ENCODE peak calls at places on chromosomes 11 and 22, in six cellular contexts. E is A549, Y is K562, B is upper lobe of left lung, M is GM12878, A is HepG2. V is an unnamed sample.
A peak's percentile ranks its signal among the peaks of the same experiment; 100 is the strongest.

GRCh38 chr11:96026310-96026709 is 102.4 kb upstream of the MTMR2 start:
- ATAC-seq in M (no peak), E (no peak), B (no peak), Y (no peak), A (no peak), V (no peak)

GRCh38 chr11:131408011-131408640 is 37.7 kb downstream of the NTM start:
- ATAC-seq in M (peak; percentile 74), E (peak; percentile 79), A (peak; percentile 87), Y (peak; percentile 75), B (peak; percentile 88), V (peak; percentile 69)

GRCh38 chr22:28474248-28474647 is 205.4 kb downstream of the TTC28 start:
- ATAC-seq in B (no peak), E (no peak), A (no peak), Y (no peak), M (no peak), V (no peak)

GRCh38 chr22:47192651-47193437 is 430.4 kb downstream of the TBC1D22A start:
- ATAC-seq in A (peak; percentile 40), Y (peak; percentile 77), E (peak; percentile 89), B (no peak), M (peak; percentile 78), V (no peak)

GRCh38 chr22:45709004-45709739 is 37.5 kb downstream of the ATXN10 start:
- ATAC-seq in A (no peak), B (peak; percentile 42), M (no peak), Y (no peak), E (peak; percentile 92), V (peak; percentile 13)

GRCh38 chr11:11558352-11558751 is 63.5 kb downstream of the GALNT18 start:
- ATAC-seq in M (no peak), Y (no peak), E (no peak), A (no peak), B (peak; percentile 38), V (no peak)

GRCh38 chr11:26613759-26614158 is 41.7 kb upstream of the MUC15 start:
- ATAC-seq in B (no peak), Y (no peak), M (peak; percentile 8), A (no peak), E (no peak), V (no peak)

GRCh38 chr22:23760056-23760455 is 2.7 kb upstream of the C22orf15 start:
- ATAC-seq in M (no peak), B (no peak), A (no peak), E (no peak), Y (no peak), V (no peak)

GRCh38 chr11:64298966-64299846 is 952 bp upstream of the CATSPERZ start:
- ATAC-seq in E (no peak), Y (no peak), A (peak; percentile 16), M (no peak), B (peak; percentile 55), V (peak; percentile 68)

GRCh38 chr11:46343520-46343919 is 3.7 kb upstream of the DGKZ start:
- ATAC-seq in M (no peak), A (no peak), B (no peak), Y (no peak), E (no peak), V (no peak)

GRCh38 chr11:131899954-131900580 is 529.7 kb downstream of the NTM start:
- ATAC-seq in Y (no peak), B (peak; percentile 78), M (peak; percentile 53), E (no peak), A (no peak), V (peak; percentile 61)

GRCh38 chr22:45831394-45831793 is 145.6 kb downstream of the WNT7B start:
- ATAC-seq in A (no peak), M (no peak), B (no peak), E (peak; percentile 48), Y (no peak), V (no peak)

GRCh38 chr11:112831041-112831440 is 130.2 kb upstream of the NCAM1 start:
- ATAC-seq in M (no peak), E (no peak), B (no peak), Y (no peak), A (no peak), V (no peak)

GRCh38 chr11:2186669-2187266 is 15.2 kb upstream of the TH start:
- ATAC-seq in E (peak; percentile 92), B (no peak), M (peak; percentile 63), A (peak; percentile 82), Y (peak; percentile 59), V (no peak)

GRCh38 chr22:42937164-42937854 is 77.6 kb downstream of the PACSIN2 start:
- ATAC-seq in A (no peak), B (peak; percentile 82), E (peak; percentile 69), M (peak; percentile 79), Y (peak; percentile 89), V (peak; percentile 57)

GRCh38 chr11:76730887-76731286 is 52.3 kb upstream of the TSKU start:
- ATAC-seq in E (no peak), M (no peak), Y (no peak), B (no peak), A (no peak), V (no peak)

GRCh38 chr22:37187552-37187890 is 526 bp downstream of the C1QTNF6 start:
- ATAC-seq in E (peak; percentile 52), Y (no peak), B (peak; percentile 25), A (no peak), M (no peak), V (peak; percentile 49)

GRCh38 chr11:6576471-6577373 is 26.7 kb downstream of the RRP8 start:
- ATAC-seq in M (no peak), A (no peak), Y (peak; percentile 75), B (peak; percentile 72), E (no peak), V (peak; percentile 53)

GRCh38 chr11:109984634-109985289 is 108.4 kb upstream of the ZC3H12C start:
- ATAC-seq in A (no peak), Y (no peak), E (no peak), B (peak; percentile 69), M (peak; percentile 94), V (peak; percentile 28)

GRCh38 chr11:26805001-26805400 is 83.1 kb upstream of the SLC5A12 start:
- ATAC-seq in M (no peak), E (no peak), B (no peak), A (no peak), Y (no peak), V (no peak)

GRCh38 chr11:120867024-120867423 is 156.9 kb upstream of the TBCEL start:
- ATAC-seq in Y (no peak), E (no peak), M (no peak), A (no peak), B (no peak), V (no peak)

GRCh38 chr11:114433376-114433775 is 5.9 kb upstream of the REXO2 start:
- ATAC-seq in M (no peak), A (no peak), B (no peak), Y (no peak), E (no peak), V (no peak)

GRCh38 chr11:85955531-85955930 is 100.3 kb downstream of the CCDC83 start:
- ATAC-seq in A (no peak), B (peak; percentile 51), M (no peak), E (peak; percentile 27), Y (no peak), V (peak; percentile 60)

GRCh38 chr11:67396258-67396581 is 4.4 kb downstream of the RAD9A start:
- ATAC-seq in M (no peak), Y (no peak), B (no peak), E (no peak), A (no peak), V (no peak)
- TF ChIP-seq POLR2A in M (peak; percentile 47), Y (no peak), B (no peak), E (no peak), A (no peak), V (no peak)

DNA sequence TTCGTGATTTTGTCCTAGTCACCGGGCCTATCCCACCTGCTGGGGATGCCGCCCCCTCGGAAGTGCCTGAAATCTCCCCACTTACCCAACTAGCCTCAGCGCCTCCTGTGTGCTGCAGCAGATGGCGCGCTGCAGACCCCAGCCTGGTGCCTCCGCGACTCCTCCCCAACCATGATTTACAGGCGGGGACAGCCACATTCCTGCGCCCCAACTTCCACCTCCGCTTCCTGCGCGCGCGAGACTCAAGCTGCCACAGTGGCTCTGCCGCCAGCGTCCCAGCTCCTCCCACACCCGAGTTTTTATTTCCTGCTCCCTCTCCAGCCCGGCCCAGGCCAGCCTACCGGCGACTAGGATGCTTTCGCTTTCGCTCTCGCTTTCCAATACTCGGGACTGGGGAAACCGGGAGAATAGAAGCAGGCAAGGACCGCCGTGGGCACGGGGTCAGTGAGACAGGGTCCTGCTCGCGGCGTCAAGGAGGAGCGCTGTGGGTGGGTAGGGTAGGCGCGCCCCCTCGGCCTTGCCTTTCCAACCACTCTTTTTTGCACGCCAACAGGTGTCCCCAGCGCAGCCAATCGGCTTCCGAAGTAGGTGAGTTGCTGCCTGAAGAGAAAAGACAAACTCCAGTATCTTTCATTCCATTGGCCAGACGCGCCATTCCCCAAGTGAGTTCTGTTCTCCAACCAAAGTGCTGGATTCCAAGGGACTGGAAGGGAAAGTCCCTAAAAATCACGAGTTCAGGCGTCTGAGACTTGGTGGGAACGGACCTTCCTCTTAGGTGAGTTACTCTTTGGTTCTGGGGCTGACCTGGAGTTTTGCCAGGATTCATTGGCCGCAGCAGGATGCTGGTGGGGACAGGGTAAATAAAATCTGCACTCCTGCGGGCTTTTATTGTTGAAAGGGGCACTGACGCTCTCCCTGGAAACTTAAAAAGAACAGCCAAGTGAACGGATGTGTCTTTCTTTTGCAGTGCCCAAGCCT is at the start of gene FAM111A:
- ATAC-seq in B (peak; percentile 96), A (peak; percentile 94), Y (peak; percentile 85), M (peak; percentile 85), E (peak; percentile 90), V (peak; percentile 90)
- H3K4me1 ChIP-seq in B (peaks cover 29% of the 10 kb centered on the region), A (peaks cover 50% of the 10 kb centered on the region), Y (peaks cover 19% of the 10 kb centered on the region), M (peaks cover 21% of the 10 kb centered on the region), E (peaks cover 25% of the 10 kb centered on the region), V (no peaks in the 10 kb centered on the region)

DNA sequence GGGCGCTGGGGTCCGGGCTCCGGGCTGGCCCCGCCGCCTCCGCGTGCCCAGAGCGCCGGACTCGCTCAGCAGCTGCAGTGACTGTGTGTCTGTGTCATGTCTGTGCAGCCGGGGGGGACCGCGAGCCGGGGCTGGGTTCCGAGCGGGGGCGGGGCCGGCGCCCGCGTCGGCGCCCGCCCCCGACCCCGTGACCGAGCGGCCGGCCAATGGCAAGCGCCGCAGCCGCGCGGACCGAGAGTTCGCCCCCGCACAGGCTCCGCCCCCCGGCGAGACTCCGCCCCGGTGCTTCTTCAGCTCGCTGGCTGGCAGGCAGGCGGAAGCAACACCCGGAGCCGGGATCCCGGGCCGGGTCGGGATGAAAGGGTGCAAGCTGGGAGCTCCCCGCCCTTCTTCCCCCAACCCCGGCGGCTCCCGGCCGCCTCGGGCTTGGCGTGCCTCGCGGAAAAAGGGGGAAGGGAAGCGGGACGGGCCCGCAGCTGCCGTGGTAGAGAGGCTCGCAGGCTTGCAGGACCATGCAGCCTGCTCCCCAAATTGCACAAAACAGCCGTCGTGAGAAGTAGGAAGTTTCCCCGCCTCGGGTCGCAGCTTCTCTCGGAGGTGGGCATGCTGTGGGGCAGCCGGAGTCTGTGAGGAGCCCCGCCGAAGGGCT is 775 bp upstream of the LARGE1 start:
- ATAC-seq in B (peak; percentile 97), M (peak; percentile 82), Y (peak; percentile 100), E (peak; percentile 92), A (peak; percentile 80), V (peak; percentile 95)
- TF ChIP-seq EP300 in B (no peak), M (no peak), Y (no peak), E (no peak), A (no peak), V (no peak)

GRCh38 chr11:32094931-32095330 is 4.1 kb downstream of the RCN1 start:
- ATAC-seq in M (no peak), Y (no peak), B (no peak), A (no peak), E (no peak), V (no peak)

GRCh38 chr11:32087602-32088001 is 3.3 kb upstream of the RCN1 start:
- ATAC-seq in E (no peak), Y (no peak), B (no peak), A (no peak), M (no peak), V (no peak)

GRCh38 chr11:32088117-32088941 is 2.5 kb upstream of the RCN1 start:
- ATAC-seq in E (no peak), B (no peak), M (peak; percentile 24), Y (peak; percentile 30), A (no peak), V (no peak)

GRCh38 chr11:32092581-32093170 is 1.8 kb downstream of the RCN1 start:
- ATAC-seq in E (no peak), B (no peak), Y (no peak), A (no peak), M (no peak), V (no peak)

GRCh38 chr11:32090774-32091370 is at the start of gene RCN1:
- ATAC-seq in E (peak; percentile 93), Y (peak; percentile 83), M (peak; percentile 80), A (peak; percentile 94), B (peak; percentile 95), V (peak; percentile 84)
- TF ChIP-seq POLR2A in E (peak; percentile 63), Y (peak; percentile 21), M (peak; percentile 78), A (no peak), B (no peak), V (peak; percentile 64)

V was measured in gastroesophageal sphincter.